ENCODE peak calls at places on chromosomes 4 and X, in five cellular contexts. One of them, this sample, is unnamed.

GRCh38 chr4:184649971-184650855 is 675 bp downstream of the PRIMPOL start:
- DNase-seq in DMS153: no peak
- DNase-seq in SW480: peak; percentile 15
- DNase-seq in AG08395: peak; percentile 19
- DNase-seq in nephron progenitor cell: peak; percentile 24
- DNase-seq in this sample: peak; percentile 84

GRCh38 chrX:132708529-132708928 is 219.7 kb upstream of the MBNL3 start:
- DNase-seq in DMS153: no peak
- DNase-seq in AG08395: no peak
- DNase-seq in SW480: no peak
- DNase-seq in nephron progenitor cell: no peak
- DNase-seq in this sample: no peak

GRCh38 chr4:72314869-72315268 is 254.2 kb downstream of the ADAMTS3 start:
- DNase-seq in AG08395: peak; percentile 36
- DNase-seq in SW480: no peak
- DNase-seq in nephron progenitor cell: no peak
- DNase-seq in DMS153: no peak
- DNase-seq in this sample: peak; percentile 9

GRCh38 chr4:19133315-19133714 is 1111.8 kb upstream of the LCORL start:
- DNase-seq in nephron progenitor cell: no peak
- DNase-seq in DMS153: no peak
- DNase-seq in SW480: no peak
- DNase-seq in AG08395: no peak
- DNase-seq in this sample: no peak

GRCh38 chr4:3836802-3837601 is 70.8 kb downstream of the ADRA2C start:
- DNase-seq in nephron progenitor cell: peak; percentile 62
- DNase-seq in SW480: peak; percentile 100
- DNase-seq in DMS153: no peak
- DNase-seq in AG08395: no peak
- DNase-seq in this sample: no peak

GRCh38 chr4:149264093-149264733 is 551.4 kb downstream of the IQCM start:
- DNase-seq in AG08395: peak; percentile 58
- DNase-seq in nephron progenitor cell: peak; percentile 15
- DNase-seq in SW480: peak; percentile 45
- DNase-seq in DMS153: peak; percentile 31
- DNase-seq in this sample: peak; percentile 73

GRCh38 chr4:168028970-168029610 is 63.2 kb upstream of the ANXA10 start:
- DNase-seq in DMS153: no peak
- DNase-seq in SW480: no peak
- DNase-seq in AG08395: no peak
- DNase-seq in nephron progenitor cell: no peak
- DNase-seq in this sample: no peak

GRCh38 chr4:1337376-1337831 is 9.6 kb upstream of the UVSSA start:
- DNase-seq in SW480: peak; percentile 47
- DNase-seq in AG08395: peak; percentile 27
- DNase-seq in DMS153: no peak
- DNase-seq in nephron progenitor cell: no peak
- DNase-seq in this sample: peak; percentile 93

GRCh38 chr4:155241225-155241624 is 32.8 kb downstream of the NPY2R start:
- DNase-seq in nephron progenitor cell: no peak
- DNase-seq in SW480: no peak
- DNase-seq in DMS153: no peak
- DNase-seq in AG08395: no peak
- DNase-seq in this sample: no peak

GRCh38 chr4:1091561-1091995 is 21.8 kb downstream of the RNF212 start:
- DNase-seq in DMS153: no peak
- DNase-seq in AG08395: no peak
- DNase-seq in nephron progenitor cell: no peak
- DNase-seq in SW480: no peak
- DNase-seq in this sample: no peak

GRCh38 chrX:47571215-47571614 is 10.2 kb downstream of the ARAF start:
- DNase-seq in SW480: no peak
- DNase-seq in DMS153: no peak
- DNase-seq in nephron progenitor cell: no peak
- DNase-seq in AG08395: no peak
- DNase-seq in this sample: no peak

GRCh38 chr4:40721730-40722171 is 28.0 kb upstream of the NSUN7 start:
- DNase-seq in SW480: no peak
- DNase-seq in DMS153: no peak
- DNase-seq in AG08395: no peak
- DNase-seq in nephron progenitor cell: no peak
- DNase-seq in this sample: no peak

GRCh38 chr4:2087170-2087569 is 28.0 kb downstream of the NAT8L start:
- DNase-seq in SW480: no peak
- DNase-seq in DMS153: no peak
- DNase-seq in AG08395: no peak
- DNase-seq in nephron progenitor cell: no peak
- DNase-seq in this sample: peak; percentile 46

GRCh38 chrX:151393514-151393913 is 3.5 kb upstream of the VMA21 start:
- DNase-seq in SW480: no peak
- DNase-seq in nephron progenitor cell: no peak
- DNase-seq in AG08395: no peak
- DNase-seq in DMS153: no peak
- DNase-seq in this sample: no peak

GRCh38 chr4:11623726-11624037 is 195.0 kb upstream of the HS3ST1 start:
- DNase-seq in DMS153: no peak
- DNase-seq in nephron progenitor cell: no peak
- DNase-seq in SW480: no peak
- DNase-seq in AG08395: no peak
- DNase-seq in this sample: no peak

This sample was measured in RKO.